ENCODE peak calls at places on chromosomes 13 and 19, in five cellular contexts. M, C, L, P and Y are unnamed samples.

GRCh38 chr19:44005968-44006367 is 3.2 kb downstream of the ZNF230 start:
- DNase-seq in M (no peak), C (no peak), L (no peak), P (no peak), Y (no peak)

GRCh38 chr19:4870025-4870700 is 2.7 kb upstream of the PLIN3 start:
- DNase-seq in M (peak), C (no peak), L (no peak), P (no peak), Y (no peak)

GRCh38 chr19:9018163-9018875 is 8.1 kb upstream of the MUC16 start:
- DNase-seq in M (no peak), C (no peak), L (no peak), P (no peak), Y (no peak)

GRCh38 chr13:61414136-61414535 is 1.5 kb downstream of the PCDH20 start:
- DNase-seq in M (no peak), C (no peak), L (no peak), P (no peak), Y (no peak)

GRCh38 chr13:75739244-75739868 is 103.2 kb downstream of the LMO7 start:
- DNase-seq in M (no peak), C (no peak), L (no peak), P (no peak), Y (no peak)

GRCh38 chr13:38661276-38661675 is 25.6 kb upstream of the FREM2 start:
- DNase-seq in M (no peak), C (no peak), L (no peak), P (no peak), Y (no peak)

GRCh38 chr19:8311461-8312260 is 3.5 kb upstream of the CD320 start:
- DNase-seq in M (no peak), C (no peak), L (no peak), P (no peak), Y (no peak)

GRCh38 chr19:2507109-2507508 is 31.2 kb downstream of the GADD45B start:
- DNase-seq in M (no peak), C (no peak), L (no peak), P (no peak), Y (no peak)

GRCh38 chr13:73168993-73169401 is 110.2 kb downstream of the KLF5 start:
- DNase-seq in M (no peak), C (no peak), L (no peak), P (no peak), Y (no peak)

GRCh38 chr13:50914301-50914700 is 4.7 kb downstream of the RNASEH2B start:
- DNase-seq in M (no peak), C (no peak), L (no peak), P (no peak), Y (no peak)

GRCh38 chr13:107211073-107211472 is 643.1 kb upstream of the ARGLU1 start:
- DNase-seq in M (peak), C (no peak), L (peak), P (no peak), Y (peak)

GRCh38 chr19:11012507-11012906 is 51.7 kb downstream of the SMARCA4 start:
- DNase-seq in M (no peak), C (no peak), L (no peak), P (no peak), Y (no peak)

GRCh38 chr13:101115762-101116161 is 300.5 kb downstream of the NALCN start:
- DNase-seq in M (no peak), C (no peak), L (no peak), P (no peak), Y (no peak)

GRCh38 chr13:111976474-111977183 is 90.3 kb upstream of the SOX1 start:
- DNase-seq in M (no peak), C (no peak), L (no peak), P (no peak), Y (no peak)

GRCh38 chr19:48630289-48631036 is 6.7 kb downstream of the DBP start:
- DNase-seq in M (no peak), C (no peak), L (no peak), P (no peak), Y (no peak)

GRCh38 chr19:13978306-13978705 is 26.0 kb downstream of the DCAF15 start:
- DNase-seq in M (no peak), C (no peak), L (no peak), P (no peak), Y (no peak)

GRCh38 chr13:28246891-28247290 is 108.5 kb downstream of the PAN3 start:
- DNase-seq in M (no peak), C (no peak), L (no peak), P (no peak), Y (no peak)

GRCh38 chr13:99143904-99144303 is 56.8 kb upstream of the UBAC2 start:
- DNase-seq in M (no peak), C (no peak), L (no peak), P (no peak), Y (no peak)

GRCh38 chr13:26480246-26480855 is 77.1 kb upstream of the WASF3 start:
- DNase-seq in M (no peak), C (no peak), L (no peak), P (no peak), Y (no peak)

GRCh38 chr19:33260628-33261418 is 35.2 kb upstream of the SLC7A10 start:
- DNase-seq in M (no peak), C (no peak), L (no peak), P (no peak), Y (no peak)

GRCh38 chr19:10226376-10227214 is 4.5 kb downstream of the S1PR2 start:
- DNase-seq in M (peak), C (no peak), L (peak), P (no peak), Y (no peak)

GRCh38 chr19:1000095-1000494 is at the start of gene GRIN3B:
- DNase-seq in M (no peak), C (no peak), L (no peak), P (peak), Y (peak)

GRCh38 chr19:1986357-1987162 is 29.0 kb downstream of the BTBD2 start:
- DNase-seq in M (no peak), C (no peak), L (no peak), P (no peak), Y (no peak)